ENCODE peak calls at places on chromosomes 11 and 22, in seven cellular contexts. C is cardiac muscle cell; M is posterior vena cava; O is CD4-positive, alpha-beta memory T cell; B is head of caudate nucleus; V is iPS DF 6.9; I is lower lobe of right lung. Q is an unnamed sample.

GRCh38 chr22:44398791-44399190 is 86.0 kb upstream of the SHISAL1 start:
- DNase-seq in O (no peak), I (no peak), V (no peak), C (no peak), B (peak; percentile 24), M (peak; percentile 14), Q (no peak)

GRCh38 chr11:57458060-57458409 is 2.3 kb upstream of the RTN4RL2 start:
- DNase-seq in B (no peak), C (no peak), V (no peak), O (peak; percentile 54), M (no peak), I (no peak), Q (no peak)

GRCh38 chr11:120431633-120432032 is 79.9 kb upstream of the GRIK4 start:
- DNase-seq in I (no peak), B (no peak), C (peak; percentile 60), M (no peak), O (no peak), V (peak; percentile 9), Q (peak; percentile 52)

GRCh38 chr22:38153821-38154562 is 27.6 kb downstream of the PLA2G6 start:
- DNase-seq in I (no peak), M (no peak), V (no peak), C (no peak), O (no peak), B (no peak), Q (no peak)

GRCh38 chr22:37999640-38000272 is 15.4 kb upstream of the SOX10 start:
- DNase-seq in V (no peak), I (no peak), O (no peak), C (peak; percentile 69), B (peak; percentile 74), M (no peak), Q (no peak)

GRCh38 chr11:116678887-116679286 is 93.9 kb downstream of the BUD13 start:
- DNase-seq in M (no peak), V (no peak), O (no peak), B (no peak), C (no peak), I (no peak), Q (no peak)

GRCh38 chr11:134425413-134425812 is 13.4 kb upstream of the B3GAT1 start:
- DNase-seq in M (no peak), V (no peak), B (no peak), O (no peak), I (no peak), C (no peak), Q (no peak)

GRCh38 chr11:32433249-32434115 is 1.9 kb downstream of the WT1 start:
- DNase-seq in V (no peak), B (no peak), O (no peak), C (peak; percentile 50), I (no peak), M (no peak), Q (peak; percentile 27)

GRCh38 chr11:68169442-68169841 is 43.7 kb downstream of the KMT5B start:
- DNase-seq in C (no peak), B (no peak), M (no peak), O (no peak), V (no peak), I (no peak), Q (no peak)

GRCh38 chr11:113514856-113515255 is 39.7 kb upstream of the DRD2 start:
- DNase-seq in M (no peak), O (no peak), I (no peak), C (no peak), B (no peak), V (no peak), Q (no peak)

GRCh38 chr11:19698493-19699292 is 13.9 kb upstream of the NAV2 start:
- DNase-seq in V (no peak), O (no peak), B (no peak), C (peak; percentile 66), M (no peak), I (no peak), Q (no peak)

GRCh38 chr22:45916515-45916914 is 60.4 kb downstream of the WNT7B start:
- DNase-seq in O (no peak), I (no peak), M (no peak), B (no peak), C (no peak), V (no peak), Q (no peak)

GRCh38 chr11:128720522-128720985 is 26.7 kb downstream of the FLI1 start:
- DNase-seq in O (peak; percentile 66), B (no peak), V (no peak), C (peak; percentile 76), M (no peak), I (peak; percentile 48), Q (no peak)

GRCh38 chr22:20450551-20450906 is 12.9 kb upstream of the SCARF2 start:
- DNase-seq in I (no peak), M (no peak), O (no peak), V (no peak), B (no peak), C (no peak), Q (no peak)

GRCh38 chr22:19495562-19496323 is 16.0 kb downstream of the CDC45 start:
- DNase-seq in O (no peak), I (no peak), M (no peak), V (no peak), C (peak; percentile 45), B (no peak), Q (no peak)

Q was measured in erythroblast.